ENCODE peak calls at places on chromosomes 13 and 19, in nine cellular contexts. One of them, this sample, is unnamed.

GRCh38 chr13:68056816-68057710 is 826.9 kb upstream of the PCDH9 start:
- DNase-seq in CD4-positive, alpha-beta memory T cell: no peak
- DNase-seq in germinal center: no peak
- DNase-seq in pulmonary artery endothelial cell: no peak
- DNase-seq in lung: no peak
- DNase-seq in non-pigmented ciliary epithelial cell: peak; percentile 43
- DNase-seq in AG10803: no peak
- DNase-seq in CD8-positive, alpha-beta memory T cell: no peak
- DNase-seq in NCI-H2081: peak; percentile 27
- DNase-seq in this sample: no peak

GRCh38 chr19:38273499-38273898 is 9.1 kb downstream of the SPINT2 start:
- DNase-seq in lung: no peak
- DNase-seq in CD4-positive, alpha-beta memory T cell: no peak
- DNase-seq in AG10803: no peak
- DNase-seq in non-pigmented ciliary epithelial cell: no peak
- DNase-seq in NCI-H2081: no peak
- DNase-seq in germinal center: no peak
- DNase-seq in CD8-positive, alpha-beta memory T cell: no peak
- DNase-seq in pulmonary artery endothelial cell: no peak
- DNase-seq in this sample: no peak

GRCh38 chr19:53896682-53897081 is 12.4 kb upstream of the CACNG7 start:
- DNase-seq in CD8-positive, alpha-beta memory T cell: no peak
- DNase-seq in pulmonary artery endothelial cell: no peak
- DNase-seq in lung: no peak
- DNase-seq in non-pigmented ciliary epithelial cell: no peak
- DNase-seq in AG10803: no peak
- DNase-seq in germinal center: no peak
- DNase-seq in CD4-positive, alpha-beta memory T cell: no peak
- DNase-seq in NCI-H2081: no peak
- DNase-seq in this sample: no peak

GRCh38 chr19:48372904-48373303 is 8.7 kb downstream of the SYNGR4 start:
- DNase-seq in non-pigmented ciliary epithelial cell: no peak
- DNase-seq in CD4-positive, alpha-beta memory T cell: no peak
- DNase-seq in lung: no peak
- DNase-seq in CD8-positive, alpha-beta memory T cell: no peak
- DNase-seq in AG10803: no peak
- DNase-seq in pulmonary artery endothelial cell: no peak
- DNase-seq in germinal center: no peak
- DNase-seq in NCI-H2081: peak; percentile 83
- DNase-seq in this sample: no peak

GRCh38 chr19:44552324-44552723 is 22.8 kb upstream of the CEACAM20 start:
- DNase-seq in non-pigmented ciliary epithelial cell: no peak
- DNase-seq in CD8-positive, alpha-beta memory T cell: no peak
- DNase-seq in germinal center: peak; percentile 63
- DNase-seq in pulmonary artery endothelial cell: no peak
- DNase-seq in lung: peak; percentile 29
- DNase-seq in AG10803: peak; percentile 6
- DNase-seq in NCI-H2081: no peak
- DNase-seq in CD4-positive, alpha-beta memory T cell: no peak
- DNase-seq in this sample: no peak

GRCh38 chr13:21137696-21138095 is 38.7 kb downstream of the SKA3 start:
- DNase-seq in germinal center: no peak
- DNase-seq in AG10803: peak; percentile 8
- DNase-seq in CD4-positive, alpha-beta memory T cell: no peak
- DNase-seq in non-pigmented ciliary epithelial cell: peak; percentile 11
- DNase-seq in lung: no peak
- DNase-seq in CD8-positive, alpha-beta memory T cell: no peak
- DNase-seq in pulmonary artery endothelial cell: no peak
- DNase-seq in NCI-H2081: no peak
- DNase-seq in this sample: no peak

GRCh38 chr13:109529964-109530363 is 256.4 kb downstream of the IRS2 start:
- DNase-seq in CD8-positive, alpha-beta memory T cell: no peak
- DNase-seq in germinal center: no peak
- DNase-seq in lung: no peak
- DNase-seq in non-pigmented ciliary epithelial cell: no peak
- DNase-seq in AG10803: no peak
- DNase-seq in pulmonary artery endothelial cell: no peak
- DNase-seq in NCI-H2081: no peak
- DNase-seq in CD4-positive, alpha-beta memory T cell: no peak
- DNase-seq in this sample: no peak

GRCh38 chr13:62129000-62129551 is 713.4 kb upstream of the PCDH20 start:
- DNase-seq in non-pigmented ciliary epithelial cell: no peak
- DNase-seq in CD8-positive, alpha-beta memory T cell: no peak
- DNase-seq in pulmonary artery endothelial cell: no peak
- DNase-seq in germinal center: no peak
- DNase-seq in CD4-positive, alpha-beta memory T cell: no peak
- DNase-seq in lung: no peak
- DNase-seq in NCI-H2081: no peak
- DNase-seq in AG10803: no peak
- DNase-seq in this sample: no peak

GRCh38 chr13:80508031-80508430 is 167.1 kb upstream of the SPRY2 start:
- DNase-seq in CD8-positive, alpha-beta memory T cell: no peak
- DNase-seq in germinal center: no peak
- DNase-seq in lung: no peak
- DNase-seq in NCI-H2081: no peak
- DNase-seq in AG10803: no peak
- DNase-seq in pulmonary artery endothelial cell: no peak
- DNase-seq in CD4-positive, alpha-beta memory T cell: no peak
- DNase-seq in non-pigmented ciliary epithelial cell: no peak
- DNase-seq in this sample: no peak

GRCh38 chr13:95256086-95256485 is 45.2 kb downstream of the ABCC4 start:
- DNase-seq in CD8-positive, alpha-beta memory T cell: no peak
- DNase-seq in AG10803: peak; percentile 95
- DNase-seq in lung: no peak
- DNase-seq in CD4-positive, alpha-beta memory T cell: no peak
- DNase-seq in pulmonary artery endothelial cell: peak; percentile 80
- DNase-seq in germinal center: no peak
- DNase-seq in non-pigmented ciliary epithelial cell: peak; percentile 94
- DNase-seq in NCI-H2081: no peak
- DNase-seq in this sample: no peak